ENCODE peak calls at places on chromosomes 11 and 22, in nine cellular contexts. One of them, this sample, is unnamed.

GRCh38 chr11:79165908-79166307 is 274.9 kb downstream of the TENM4 start:
- DNase-seq in choroid plexus epithelial cell: no peak
- DNase-seq in lower lobe of right lung: no peak
- DNase-seq in HFF-Myc: no peak
- DNase-seq in AG04450: no peak
- DNase-seq in cardiac muscle cell: no peak
- DNase-seq in foreskin keratinocyte: peak
- DNase-seq in GM06990: no peak
- DNase-seq in tibial nerve: no peak
- DNase-seq in this sample: no peak

GRCh38 chr11:69941546-69942332 is 122.5 kb upstream of the FGF3 start:
- DNase-seq in AG04450: no peak
- DNase-seq in choroid plexus epithelial cell: no peak
- DNase-seq in lower lobe of right lung: peak
- DNase-seq in HFF-Myc: no peak
- DNase-seq in foreskin keratinocyte: no peak
- DNase-seq in GM06990: no peak
- DNase-seq in tibial nerve: no peak
- DNase-seq in cardiac muscle cell: no peak
- DNase-seq in this sample: no peak

GRCh38 chr11:125129316-125129990 is 18.0 kb upstream of the TMEM218 start:
- DNase-seq in AG04450: no peak
- DNase-seq in cardiac muscle cell: no peak
- DNase-seq in choroid plexus epithelial cell: no peak
- DNase-seq in foreskin keratinocyte: no peak
- DNase-seq in tibial nerve: no peak
- DNase-seq in lower lobe of right lung: no peak
- DNase-seq in GM06990: no peak
- DNase-seq in HFF-Myc: no peak
- DNase-seq in this sample: no peak

GRCh38 chr22:39309364-39309861 is 10.0 kb downstream of the RPL3 start:
- DNase-seq in foreskin keratinocyte: peak
- DNase-seq in lower lobe of right lung: no peak
- DNase-seq in cardiac muscle cell: no peak
- DNase-seq in HFF-Myc: no peak
- DNase-seq in tibial nerve: no peak
- DNase-seq in choroid plexus epithelial cell: no peak
- DNase-seq in GM06990: no peak
- DNase-seq in AG04450: no peak
- DNase-seq in this sample: peak

GRCh38 chr11:112962854-112963367 is 1.7 kb downstream of the NCAM1 start:
- DNase-seq in GM06990: peak
- DNase-seq in tibial nerve: no peak
- DNase-seq in cardiac muscle cell: peak
- DNase-seq in foreskin keratinocyte: no peak
- DNase-seq in HFF-Myc: no peak
- DNase-seq in choroid plexus epithelial cell: no peak
- DNase-seq in AG04450: no peak
- DNase-seq in lower lobe of right lung: peak
- DNase-seq in this sample: no peak

GRCh38 chr11:84381666-84382065 is 1095.5 kb upstream of the CCDC90B start:
- DNase-seq in AG04450: no peak
- DNase-seq in tibial nerve: no peak
- DNase-seq in foreskin keratinocyte: no peak
- DNase-seq in lower lobe of right lung: no peak
- DNase-seq in choroid plexus epithelial cell: no peak
- DNase-seq in HFF-Myc: no peak
- DNase-seq in GM06990: no peak
- DNase-seq in cardiac muscle cell: no peak
- DNase-seq in this sample: no peak

GRCh38 chr11:59857444-59858434 is 8.5 kb downstream of the TCN1 start:
- DNase-seq in cardiac muscle cell: no peak
- DNase-seq in foreskin keratinocyte: peak
- DNase-seq in tibial nerve: no peak
- DNase-seq in GM06990: no peak
- DNase-seq in HFF-Myc: no peak
- DNase-seq in choroid plexus epithelial cell: no peak
- DNase-seq in lower lobe of right lung: no peak
- DNase-seq in AG04450: no peak
- DNase-seq in this sample: no peak

GRCh38 chr11:47132490-47132889 is 44.2 kb downstream of the ARFGAP2 start:
- DNase-seq in GM06990: no peak
- DNase-seq in lower lobe of right lung: no peak
- DNase-seq in cardiac muscle cell: no peak
- DNase-seq in tibial nerve: no peak
- DNase-seq in HFF-Myc: no peak
- DNase-seq in AG04450: no peak
- DNase-seq in choroid plexus epithelial cell: no peak
- DNase-seq in foreskin keratinocyte: no peak
- DNase-seq in this sample: no peak

GRCh38 chr11:25981998-25982397 is 349.9 kb upstream of the ANO3 start:
- DNase-seq in choroid plexus epithelial cell: peak
- DNase-seq in lower lobe of right lung: no peak
- DNase-seq in AG04450: peak
- DNase-seq in HFF-Myc: peak
- DNase-seq in foreskin keratinocyte: peak
- DNase-seq in GM06990: peak
- DNase-seq in tibial nerve: no peak
- DNase-seq in cardiac muscle cell: peak
- DNase-seq in this sample: peak

DNA sequence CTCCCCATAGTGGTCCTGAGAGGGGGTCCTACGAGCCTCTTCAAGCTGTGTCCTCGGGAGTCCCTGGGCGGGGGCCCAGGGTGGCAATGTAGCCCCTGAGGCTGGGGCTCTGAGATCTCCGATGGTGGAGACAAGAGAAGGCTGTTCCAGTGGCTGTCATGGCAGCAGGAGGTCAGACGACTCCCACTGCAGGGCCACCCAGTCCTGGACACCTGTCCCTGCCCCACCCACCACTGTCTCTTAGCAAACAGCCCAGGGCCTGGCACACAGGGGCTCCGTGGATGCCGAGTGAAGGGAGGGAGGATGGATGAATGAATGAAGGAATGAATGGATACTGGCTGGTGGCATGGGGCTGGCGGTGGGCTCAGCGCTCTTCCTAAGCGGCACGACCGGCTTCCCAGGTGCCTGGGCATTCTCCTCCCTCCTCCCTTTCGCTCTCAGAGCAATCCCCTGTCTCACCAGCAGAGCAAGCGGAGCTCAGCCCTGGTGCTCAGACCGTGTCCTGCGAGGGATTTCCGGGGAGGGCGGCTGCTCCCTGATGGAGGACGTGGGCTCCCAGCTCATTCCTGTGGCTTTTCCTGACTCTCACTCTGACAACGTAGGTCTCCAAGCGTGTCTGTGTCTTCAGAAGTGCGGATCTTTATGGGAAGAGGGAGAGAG is 1272.7 kb downstream of the BRD1 start:
- DNase-seq in foreskin keratinocyte: no peak
- DNase-seq in GM06990: no peak
- DNase-seq in choroid plexus epithelial cell: no peak
- DNase-seq in HFF-Myc: no peak
- DNase-seq in lower lobe of right lung: no peak
- DNase-seq in AG04450: no peak
- DNase-seq in cardiac muscle cell: no peak
- DNase-seq in tibial nerve: no peak
- DNase-seq in this sample: no peak
- TF ChIP-seq CTCF in foreskin keratinocyte: no peak
- TF ChIP-seq CTCF in GM06990: no peak
- TF ChIP-seq CTCF in choroid plexus epithelial cell: no peak
- TF ChIP-seq CTCF in HFF-Myc: no peak
- TF ChIP-seq CTCF in lower lobe of right lung: no peak
- TF ChIP-seq CTCF in AG04450: no peak
- TF ChIP-seq CTCF in cardiac muscle cell: no peak
- TF ChIP-seq CTCF in tibial nerve: no peak
- TF ChIP-seq CTCF in this sample: no peak

GRCh38 chr11:63710476-63711217 is 29.3 kb downstream of the RTN3 start:
- DNase-seq in foreskin keratinocyte: peak
- DNase-seq in GM06990: no peak
- DNase-seq in HFF-Myc: peak
- DNase-seq in tibial nerve: no peak
- DNase-seq in AG04450: peak
- DNase-seq in cardiac muscle cell: peak
- DNase-seq in choroid plexus epithelial cell: peak
- DNase-seq in lower lobe of right lung: no peak
- DNase-seq in this sample: no peak
- TF ChIP-seq CTCF in foreskin keratinocyte: peak
- TF ChIP-seq CTCF in GM06990: no peak
- TF ChIP-seq CTCF in HFF-Myc: no peak
- TF ChIP-seq CTCF in tibial nerve: no peak
- TF ChIP-seq CTCF in AG04450: no peak
- TF ChIP-seq CTCF in cardiac muscle cell: peak
- TF ChIP-seq CTCF in choroid plexus epithelial cell: peak
- TF ChIP-seq CTCF in lower lobe of right lung: no peak
- TF ChIP-seq CTCF in this sample: no peak

GRCh38 chr11:66327171-66328035 is 8.8 kb downstream of the RIN1 start:
- DNase-seq in lower lobe of right lung: no peak
- DNase-seq in tibial nerve: no peak
- DNase-seq in choroid plexus epithelial cell: peak
- DNase-seq in cardiac muscle cell: peak
- DNase-seq in GM06990: no peak
- DNase-seq in foreskin keratinocyte: peak
- DNase-seq in AG04450: no peak
- DNase-seq in HFF-Myc: no peak
- DNase-seq in this sample: no peak
- TF ChIP-seq CTCF in lower lobe of right lung: no peak
- TF ChIP-seq CTCF in tibial nerve: no peak
- TF ChIP-seq CTCF in choroid plexus epithelial cell: peak
- TF ChIP-seq CTCF in cardiac muscle cell: no peak
- TF ChIP-seq CTCF in GM06990: no peak
- TF ChIP-seq CTCF in foreskin keratinocyte: no peak
- TF ChIP-seq CTCF in AG04450: peak
- TF ChIP-seq CTCF in HFF-Myc: no peak
- TF ChIP-seq CTCF in this sample: no peak

GRCh38 chr11:119371067-119371601 is 10.4 kb downstream of the USP2 start:
- DNase-seq in GM06990: no peak
- DNase-seq in choroid plexus epithelial cell: no peak
- DNase-seq in foreskin keratinocyte: no peak
- DNase-seq in AG04450: no peak
- DNase-seq in cardiac muscle cell: no peak
- DNase-seq in lower lobe of right lung: no peak
- DNase-seq in tibial nerve: no peak
- DNase-seq in HFF-Myc: no peak
- DNase-seq in this sample: no peak

GRCh38 chr11:119370486-119371046 is 10.9 kb downstream of the USP2 start:
- DNase-seq in cardiac muscle cell: no peak
- DNase-seq in foreskin keratinocyte: no peak
- DNase-seq in tibial nerve: no peak
- DNase-seq in GM06990: no peak
- DNase-seq in HFF-Myc: no peak
- DNase-seq in lower lobe of right lung: no peak
- DNase-seq in AG04450: no peak
- DNase-seq in choroid plexus epithelial cell: no peak
- DNase-seq in this sample: no peak

GRCh38 chr11:119373059-119373875 is 8.2 kb downstream of the USP2 start:
- DNase-seq in lower lobe of right lung: no peak
- DNase-seq in AG04450: no peak
- DNase-seq in HFF-Myc: no peak
- DNase-seq in tibial nerve: no peak
- DNase-seq in foreskin keratinocyte: no peak
- DNase-seq in choroid plexus epithelial cell: no peak
- DNase-seq in cardiac muscle cell: no peak
- DNase-seq in GM06990: no peak
- DNase-seq in this sample: no peak

GRCh38 chr11:119372260-119373058 is 9.0 kb downstream of the USP2 start:
- DNase-seq in lower lobe of right lung: no peak
- DNase-seq in cardiac muscle cell: no peak
- DNase-seq in GM06990: no peak
- DNase-seq in AG04450: no peak
- DNase-seq in choroid plexus epithelial cell: no peak
- DNase-seq in HFF-Myc: no peak
- DNase-seq in foreskin keratinocyte: no peak
- DNase-seq in tibial nerve: no peak
- DNase-seq in this sample: no peak

DNA sequence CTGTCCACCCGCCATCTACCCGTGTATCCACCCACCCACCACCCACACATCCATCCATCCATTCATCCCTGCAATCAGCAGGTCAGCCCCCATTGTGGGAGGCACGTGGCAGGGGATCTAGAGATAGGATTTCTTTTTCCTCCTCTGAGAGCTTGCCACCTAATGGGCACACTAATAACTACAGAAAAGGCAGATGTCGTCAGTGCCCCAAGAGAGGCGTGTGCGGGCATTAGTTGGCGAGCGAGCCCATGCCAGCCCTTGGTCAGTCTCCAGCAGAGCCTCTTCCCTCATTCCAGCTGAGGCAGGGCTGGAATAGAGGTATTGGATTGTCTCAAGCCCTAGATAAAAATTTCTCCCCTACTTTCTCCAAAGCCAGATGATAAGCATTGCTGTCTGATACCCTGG is 9.7 kb downstream of the USP2 start:
- DNase-seq in AG04450: no peak
- DNase-seq in HFF-Myc: no peak
- DNase-seq in foreskin keratinocyte: no peak
- DNase-seq in GM06990: no peak
- DNase-seq in lower lobe of right lung: no peak
- DNase-seq in choroid plexus epithelial cell: no peak
- DNase-seq in cardiac muscle cell: no peak
- DNase-seq in tibial nerve: no peak
- DNase-seq in this sample: no peak
- TF ChIP-seq CTCF in AG04450: no peak
- TF ChIP-seq CTCF in HFF-Myc: no peak
- TF ChIP-seq CTCF in foreskin keratinocyte: peak
- TF ChIP-seq CTCF in GM06990: peak
- TF ChIP-seq CTCF in lower lobe of right lung: no peak
- TF ChIP-seq CTCF in choroid plexus epithelial cell: peak
- TF ChIP-seq CTCF in cardiac muscle cell: no peak
- TF ChIP-seq CTCF in tibial nerve: peak
- TF ChIP-seq CTCF in this sample: no peak